ENCODE peak calls at places on chromosomes 11 and 22, in nine cellular contexts. Z is dorsolateral prefrontal cortex; Q is neuronal stem cell; A is body of pancreas; L is brain microvascular endothelial cell; C is CD8-positive, alpha-beta T cell; X is fibroblast of lung; W is psoas muscle; O is CD8-positive, alpha-beta memory T cell. M is an unnamed sample.

GRCh38 chr22:49726701-49727101 is 101.0 kb downstream of the BRD1 start:
- DNase-seq in O (no peak), A (no peak), W (no peak), L (no peak), X (no peak), Q (no peak), Z (no peak), C (no peak), M (no peak)

GRCh38 chr22:28346308-28346707 is 333.3 kb downstream of the TTC28 start:
- DNase-seq in Q (no peak), W (no peak), A (no peak), X (no peak), C (no peak), Z (no peak), L (no peak), O (no peak), M (no peak)

GRCh38 chr11:79201637-79202347 is 239.0 kb downstream of the TENM4 start:
- DNase-seq in A (no peak), X (no peak), W (no peak), O (no peak), Z (no peak), Q (no peak), C (no peak), L (no peak), M (no peak)

GRCh38 chr11:20162824-20163777 is 2.8 kb upstream of the DBX1 start:
- DNase-seq in O (no peak), A (no peak), L (peak), W (no peak), Q (peak), X (peak), Z (no peak), C (no peak), M (no peak)

GRCh38 chr22:40044870-40045834 is 50.4 kb downstream of the FAM83F start:
- DNase-seq in O (peak), Z (peak), A (peak), Q (peak), C (peak), L (peak), X (peak), W (peak), M (peak)

GRCh38 chr22:42977574-42977973 is 37.4 kb downstream of the PACSIN2 start:
- DNase-seq in X (no peak), A (no peak), W (no peak), Q (no peak), L (no peak), Z (no peak), C (no peak), O (no peak), M (no peak)

GRCh38 chr11:113884361-113884836 is 9.0 kb upstream of the USP28 start:
- DNase-seq in L (peak), C (no peak), O (no peak), Z (no peak), Q (no peak), W (no peak), A (no peak), X (peak), M (no peak)

GRCh38 chr11:17208257-17208999 is 642 bp upstream of the PIK3C2A start:
- DNase-seq in O (no peak), W (no peak), A (peak), C (no peak), X (peak), Q (peak), L (peak), Z (peak), M (no peak)

GRCh38 chr11:59223177-59223576 is 10.4 kb upstream of the MPEG1 start:
- DNase-seq in L (no peak), Q (no peak), W (no peak), Z (no peak), O (no peak), A (no peak), X (no peak), C (no peak), M (no peak)

GRCh38 chr11:65639623-65640482 is 2.0 kb downstream of the SIPA1 start:
- DNase-seq in X (no peak), O (peak), Q (no peak), C (peak), W (no peak), L (no peak), Z (no peak), A (peak), M (no peak)

GRCh38 chr22:45441158-45441557 is 27.7 kb downstream of the RIBC2 start:
- DNase-seq in Q (peak), L (peak), Z (peak), W (peak), A (peak), O (no peak), C (no peak), X (peak), M (no peak)

GRCh38 chr11:134413334-134414035 is 1.4 kb upstream of the B3GAT1 start:
- DNase-seq in Q (no peak), Z (no peak), W (no peak), O (no peak), A (no peak), X (no peak), L (no peak), C (no peak), M (peak)

GRCh38 chr11:94581926-94582325 is 14.8 kb downstream of the PIWIL4 start:
- DNase-seq in O (no peak), A (no peak), X (no peak), C (no peak), W (no peak), Z (no peak), L (no peak), Q (no peak), M (no peak)
- H3K27ac ChIP-seq in O (no peak), A (no peak), X (no peak), C (no peak), W (no peak), Z (no peak), L (no peak), Q (no peak), M (no peak)

GRCh38 chr11:115739878-115740277 is 235.7 kb upstream of the CADM1 start:
- DNase-seq in O (no peak), C (no peak), L (no peak), Q (no peak), Z (no peak), A (no peak), W (no peak), X (no peak), M (no peak)

GRCh38 chr11:115745545-115746265 is 241.5 kb upstream of the CADM1 start:
- DNase-seq in A (no peak), X (no peak), O (no peak), W (peak), L (no peak), C (no peak), Z (no peak), Q (no peak), M (no peak)

GRCh38 chr11:115740365-115740764 is 236.2 kb upstream of the CADM1 start:
- DNase-seq in Z (no peak), X (no peak), C (no peak), A (peak), Q (no peak), O (no peak), W (no peak), L (no peak), M (no peak)

GRCh38 chr11:115741376-115741775 is 237.2 kb upstream of the CADM1 start:
- DNase-seq in A (no peak), C (no peak), W (no peak), Z (no peak), X (no peak), L (no peak), O (no peak), Q (no peak), M (no peak)

DNA sequence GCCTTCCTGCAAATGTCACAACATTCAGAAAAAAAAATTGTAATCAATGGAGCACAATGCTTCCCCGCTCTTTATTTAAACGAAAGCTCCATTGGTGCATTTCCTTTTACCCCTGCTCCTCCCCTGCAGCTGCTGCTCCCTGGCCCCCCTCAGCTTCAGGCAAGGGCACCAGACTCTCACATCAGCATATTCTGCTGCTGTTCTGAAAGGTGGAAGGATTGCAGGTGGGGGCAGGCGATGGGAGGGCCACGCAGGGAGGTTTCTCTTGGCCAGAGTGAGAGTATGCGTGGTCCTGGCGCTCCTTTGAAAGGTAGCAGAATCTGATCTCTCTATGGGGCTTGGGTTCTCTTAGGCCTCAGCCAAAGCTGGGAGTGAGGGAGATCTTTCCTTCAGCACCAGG is 240.8 kb upstream of the CADM1 start:
- DNase-seq in X (no peak), O (no peak), Q (no peak), Z (no peak), C (no peak), L (no peak), W (no peak), A (no peak), M (no peak)
- H3K27ac ChIP-seq in X (no peak), O (no peak), Q (no peak), Z (no peak), C (no peak), L (no peak), W (no peak), A (no peak), M (no peak)

GRCh38 chr11:2447253-2447950 is 2.6 kb downstream of the KCNQ1 start:
- DNase-seq in O (no peak), L (no peak), X (no peak), A (no peak), C (no peak), Q (no peak), W (peak), Z (no peak), M (peak)

GRCh38 chr11:2448661-2449547 is 4.1 kb downstream of the KCNQ1 start:
- DNase-seq in A (no peak), L (no peak), X (no peak), O (no peak), Q (no peak), C (no peak), Z (no peak), W (peak), M (peak)

GRCh38 chr11:2446590-2447252 is 1.9 kb downstream of the KCNQ1 start:
- DNase-seq in A (no peak), L (no peak), Q (no peak), Z (no peak), W (peak), O (no peak), C (peak), X (no peak), M (peak)

GRCh38 chr11:2449548-2450320 is 4.9 kb downstream of the KCNQ1 start:
- DNase-seq in L (no peak), C (no peak), O (no peak), X (no peak), Z (no peak), W (peak), A (no peak), Q (no peak), M (peak)

DNA sequence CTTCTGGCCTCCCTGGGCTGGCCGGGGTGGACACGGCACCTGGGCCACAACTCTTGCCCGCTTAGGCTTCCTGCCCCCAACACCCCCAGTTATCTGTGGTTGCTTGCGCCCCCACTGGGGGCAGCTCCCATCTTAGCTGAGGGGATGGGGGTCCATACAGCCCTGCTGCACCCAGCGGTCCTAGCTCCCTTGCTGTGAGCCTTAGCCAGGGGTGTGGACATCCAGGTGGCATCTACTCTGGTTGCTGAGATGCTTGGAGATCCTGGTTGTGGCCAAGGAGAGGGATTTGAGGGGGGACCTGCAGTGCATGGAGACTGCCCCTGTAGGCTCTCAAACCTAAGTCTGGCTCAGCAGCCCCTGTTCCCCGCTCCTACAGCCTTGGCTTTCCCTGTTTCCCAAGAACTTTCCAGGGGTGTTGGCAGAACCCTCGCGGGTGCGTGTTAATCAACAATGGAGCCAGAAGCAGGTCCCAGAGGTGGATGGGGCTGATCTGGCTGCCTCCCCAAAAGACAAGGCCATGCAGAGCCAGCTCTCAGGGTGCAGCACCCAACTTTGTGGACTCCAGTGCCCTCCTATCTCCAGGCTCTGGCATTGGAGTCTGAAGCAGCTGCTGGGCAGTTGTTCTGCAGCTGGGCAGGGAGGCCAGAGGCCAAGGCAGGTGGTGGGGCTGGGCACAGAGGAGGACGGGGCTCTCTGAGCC is 3.3 kb downstream of the KCNQ1 start:
- DNase-seq in X (no peak), L (no peak), Z (no peak), A (no peak), C (no peak), O (no peak), W (peak), Q (no peak), M (peak)
- H3K27ac ChIP-seq in X (no peak), L (no peak), Z (no peak), A (peak), C (no peak), O (no peak), W (no peak), Q (no peak), M (no peak)

GRCh38 chr11:60871378-60872061 is 4.2 kb downstream of the ZP1 start:
- DNase-seq in Z (no peak), C (no peak), A (no peak), W (peak), L (peak), X (peak), Q (no peak), O (no peak), M (no peak)
- H3K27ac ChIP-seq in Z (peak), C (no peak), A (no peak), W (peak), L (no peak), X (no peak), Q (no peak), O (no peak), M (no peak)

DNA sequence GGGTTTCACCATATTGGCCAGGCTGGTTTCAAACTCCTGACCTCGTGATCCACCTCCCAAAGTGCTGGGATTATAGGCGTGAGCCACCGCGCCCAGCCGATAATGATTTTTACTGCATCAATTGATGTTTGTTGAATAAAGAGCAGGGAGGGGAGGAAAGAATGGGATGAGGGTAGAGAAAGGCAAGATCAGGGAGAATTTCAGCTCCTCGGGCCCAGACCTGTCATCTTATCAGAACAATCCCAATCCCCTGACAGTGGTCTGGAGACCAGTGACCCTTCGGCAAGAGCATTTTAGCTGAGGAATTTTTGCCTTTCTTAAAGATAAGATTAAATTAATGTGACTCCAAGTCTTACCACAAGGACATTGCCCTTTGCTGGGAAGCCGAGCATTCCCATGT is 15.0 kb upstream of the ANO1 start:
- DNase-seq in Q (no peak), Z (no peak), O (no peak), A (no peak), L (no peak), X (no peak), C (peak), W (no peak), M (no peak)
- H3K27ac ChIP-seq in Q (no peak), Z (no peak), O (no peak), A (no peak), L (no peak), X (no peak), C (no peak), W (no peak), M (no peak)

GRCh38 chr11:67298786-67299185 is 4.5 kb upstream of the SSH3 start:
- DNase-seq in A (no peak), L (no peak), Q (no peak), O (no peak), C (no peak), W (no peak), X (no peak), Z (no peak), M (peak)
- H3K27ac ChIP-seq in A (no peak), L (no peak), Q (no peak), O (no peak), C (no peak), W (no peak), X (no peak), Z (no peak), M (no peak)

GRCh38 chr11:74647831-74648230 is 55.4 kb downstream of the POLD3 start:
- DNase-seq in L (no peak), O (no peak), Z (no peak), X (no peak), W (no peak), C (no peak), Q (no peak), A (no peak), M (no peak)
- H3K27ac ChIP-seq in L (no peak), O (no peak), Z (no peak), X (no peak), W (no peak), C (no peak), Q (no peak), A (no peak), M (no peak)

DNA sequence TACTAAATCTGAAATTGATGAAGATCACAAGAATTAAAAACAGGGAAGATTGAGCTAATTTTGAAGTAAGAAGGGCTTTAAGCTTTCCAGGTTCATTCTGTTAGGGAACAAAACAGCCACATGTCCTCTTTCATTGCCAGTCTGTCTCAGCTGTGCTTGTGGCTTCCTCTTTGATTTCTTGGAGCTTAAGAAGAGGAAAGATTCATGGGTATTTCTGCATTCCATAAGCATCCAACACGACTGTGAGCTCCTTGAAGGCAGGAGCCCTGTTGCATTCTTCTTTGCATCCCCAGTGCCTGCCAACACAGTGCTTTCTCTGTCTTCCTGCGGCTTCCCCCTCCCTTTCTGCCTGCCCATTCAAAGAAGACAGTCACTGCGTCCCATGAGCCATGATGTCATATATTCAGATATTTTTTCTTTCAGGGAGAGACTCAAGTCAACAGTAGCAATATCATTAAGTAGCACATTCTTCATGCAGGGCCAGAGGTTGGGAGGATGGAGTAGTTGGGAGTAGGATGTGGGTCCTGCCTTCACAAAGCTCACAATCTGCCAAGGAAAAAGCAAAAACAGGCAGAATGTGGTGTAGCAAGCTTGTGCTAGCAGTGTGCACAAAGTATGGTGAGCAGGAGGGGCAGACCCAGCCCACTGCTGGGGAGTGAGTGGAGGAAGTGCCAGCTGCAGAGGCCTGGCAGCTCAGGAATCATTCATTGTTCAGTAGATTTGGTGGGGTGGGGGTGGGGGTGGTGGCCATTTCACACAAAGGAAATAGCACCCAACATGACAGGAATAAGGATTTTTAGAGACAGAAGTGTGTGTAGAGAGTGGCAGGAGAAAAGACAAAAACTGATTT is 162.1 kb upstream of the RASSF10 start:
- DNase-seq in L (no peak), A (peak), X (no peak), O (no peak), W (no peak), C (no peak), Z (no peak), Q (no peak), M (no peak)
- H3K27ac ChIP-seq in L (no peak), A (peak), X (no peak), O (peak), W (peak), C (no peak), Z (peak), Q (no peak), M (no peak)

GRCh38 chr11:46216040-46216764 is 61.3 kb upstream of the CREB3L1 start:
- DNase-seq in A (peak), O (no peak), X (peak), L (no peak), Q (no peak), W (no peak), Z (no peak), C (no peak), M (no peak)
- H3K27ac ChIP-seq in A (peak), O (no peak), X (no peak), L (no peak), Q (no peak), W (no peak), Z (no peak), C (no peak), M (no peak)

DNA sequence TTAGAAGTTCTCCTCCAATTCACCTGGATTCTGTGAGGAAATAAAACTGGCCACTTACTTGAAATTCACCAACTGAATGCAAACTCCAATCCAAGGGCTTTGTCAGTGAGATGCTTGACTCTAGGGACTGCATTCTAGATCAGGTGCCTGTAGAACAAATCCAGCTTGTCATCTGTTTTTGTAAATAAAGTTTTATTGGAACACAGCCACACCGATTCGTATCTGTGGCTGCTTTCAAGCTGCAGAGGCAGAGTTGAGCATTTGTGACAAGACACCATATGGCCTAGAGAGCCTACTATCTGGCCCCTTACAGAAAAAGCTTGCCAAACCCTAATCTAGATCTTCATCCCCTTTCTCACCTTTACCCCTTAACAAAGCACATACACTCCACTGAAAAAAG is 82.3 kb downstream of the BTBD10 start:
- DNase-seq in X (no peak), A (no peak), W (no peak), Q (no peak), Z (no peak), O (no peak), C (no peak), L (no peak), M (no peak)
- H3K27ac ChIP-seq in X (no peak), A (no peak), W (no peak), Q (no peak), Z (no peak), O (no peak), C (no peak), L (no peak), M (no peak)